ENCODE peak calls at places on chromosomes 5 and 9, in nine cellular contexts. One of them, this sample, is unnamed.

GRCh38 chr5:50301756-50302155 is 139.3 kb downstream of the EMB start:
- DNase-seq in SK-N-SH: no peak
- DNase-seq in tibial nerve: no peak
- DNase-seq in sigmoid colon: no peak
- DNase-seq in HepG2: no peak
- DNase-seq in transverse colon: no peak
- DNase-seq in esophagus muscularis mucosa: no peak
- DNase-seq in A549: no peak
- DNase-seq in stomach: no peak
- DNase-seq in this sample: no peak

GRCh38 chr5:124751031-124751430 is 4.6 kb upstream of the ZNF608 start:
- DNase-seq in SK-N-SH: no peak
- DNase-seq in tibial nerve: no peak
- DNase-seq in sigmoid colon: no peak
- DNase-seq in HepG2: no peak
- DNase-seq in transverse colon: no peak
- DNase-seq in esophagus muscularis mucosa: no peak
- DNase-seq in A549: no peak
- DNase-seq in stomach: no peak
- DNase-seq in this sample: no peak

GRCh38 chr5:149962040-149962439 is 1.5 kb downstream of the SLC26A2 start:
- DNase-seq in SK-N-SH: peak
- DNase-seq in tibial nerve: no peak
- DNase-seq in sigmoid colon: no peak
- DNase-seq in HepG2: peak
- DNase-seq in transverse colon: no peak
- DNase-seq in esophagus muscularis mucosa: no peak
- DNase-seq in A549: peak
- DNase-seq in stomach: no peak
- DNase-seq in this sample: no peak

GRCh38 chr9:99851028-99851822 is 29.5 kb downstream of the NR4A3 start:
- DNase-seq in SK-N-SH: no peak
- DNase-seq in tibial nerve: no peak
- DNase-seq in sigmoid colon: no peak
- DNase-seq in HepG2: no peak
- DNase-seq in transverse colon: peak
- DNase-seq in esophagus muscularis mucosa: peak
- DNase-seq in A549: no peak
- DNase-seq in stomach: no peak
- DNase-seq in this sample: no peak

GRCh38 chr9:91659529-91660294 is 236.1 kb upstream of the NFIL3 start:
- DNase-seq in SK-N-SH: peak
- DNase-seq in tibial nerve: no peak
- DNase-seq in sigmoid colon: no peak
- DNase-seq in HepG2: no peak
- DNase-seq in transverse colon: no peak
- DNase-seq in esophagus muscularis mucosa: peak
- DNase-seq in A549: peak
- DNase-seq in stomach: no peak
- DNase-seq in this sample: no peak

GRCh38 chr9:91126761-91127420 is 234.8 kb downstream of the AUH start:
- DNase-seq in SK-N-SH: no peak
- DNase-seq in tibial nerve: no peak
- DNase-seq in sigmoid colon: no peak
- DNase-seq in HepG2: no peak
- DNase-seq in transverse colon: no peak
- DNase-seq in esophagus muscularis mucosa: no peak
- DNase-seq in A549: no peak
- DNase-seq in stomach: no peak
- DNase-seq in this sample: no peak

GRCh38 chr5:92519717-92520632 is 1061.0 kb downstream of the NR2F1-AS1 start:
- DNase-seq in SK-N-SH: no peak
- DNase-seq in tibial nerve: no peak
- DNase-seq in sigmoid colon: no peak
- DNase-seq in HepG2: no peak
- DNase-seq in transverse colon: no peak
- DNase-seq in esophagus muscularis mucosa: no peak
- DNase-seq in A549: no peak
- DNase-seq in stomach: no peak
- DNase-seq in this sample: no peak

GRCh38 chr9:26260238-26260637 is 582.0 kb upstream of the TUSC1 start:
- DNase-seq in SK-N-SH: no peak
- DNase-seq in tibial nerve: no peak
- DNase-seq in sigmoid colon: no peak
- DNase-seq in HepG2: no peak
- DNase-seq in transverse colon: no peak
- DNase-seq in esophagus muscularis mucosa: no peak
- DNase-seq in A549: no peak
- DNase-seq in stomach: no peak
- DNase-seq in this sample: no peak

GRCh38 chr9:127664678-127665507 is 41.9 kb upstream of the CFAP157 start:
- DNase-seq in SK-N-SH: peak
- DNase-seq in tibial nerve: no peak
- DNase-seq in sigmoid colon: no peak
- DNase-seq in HepG2: peak
- DNase-seq in transverse colon: peak
- DNase-seq in esophagus muscularis mucosa: no peak
- DNase-seq in A549: no peak
- DNase-seq in stomach: no peak
- DNase-seq in this sample: no peak

GRCh38 chr5:124906339-124907097 is 160.1 kb upstream of the ZNF608 start:
- DNase-seq in SK-N-SH: peak
- DNase-seq in tibial nerve: peak
- DNase-seq in sigmoid colon: peak
- DNase-seq in HepG2: peak
- DNase-seq in transverse colon: peak
- DNase-seq in esophagus muscularis mucosa: no peak
- DNase-seq in A549: no peak
- DNase-seq in stomach: peak
- DNase-seq in this sample: peak

GRCh38 chr5:115842089-115842881 is 550 bp downstream of the AP3S1 start:
- DNase-seq in SK-N-SH: peak
- DNase-seq in tibial nerve: no peak
- DNase-seq in sigmoid colon: no peak
- DNase-seq in HepG2: peak
- DNase-seq in transverse colon: no peak
- DNase-seq in esophagus muscularis mucosa: no peak
- DNase-seq in A549: peak
- DNase-seq in stomach: no peak
- DNase-seq in this sample: no peak

GRCh38 chr5:115841382-115842088 is at the start of the genes AP3S1 and ATG12:
- DNase-seq in SK-N-SH: peak
- DNase-seq in tibial nerve: peak
- DNase-seq in sigmoid colon: peak
- DNase-seq in HepG2: peak
- DNase-seq in transverse colon: peak
- DNase-seq in esophagus muscularis mucosa: peak
- DNase-seq in A549: peak
- DNase-seq in stomach: peak
- DNase-seq in this sample: peak

GRCh38 chr5:115842952-115843351 is 1.2 kb downstream of the AP3S1 start:
- DNase-seq in SK-N-SH: no peak
- DNase-seq in tibial nerve: no peak
- DNase-seq in sigmoid colon: no peak
- DNase-seq in HepG2: no peak
- DNase-seq in transverse colon: no peak
- DNase-seq in esophagus muscularis mucosa: no peak
- DNase-seq in A549: no peak
- DNase-seq in stomach: no peak
- DNase-seq in this sample: no peak

GRCh38 chr5:115838885-115839518 is 2.4 kb downstream of the ATG12 start:
- DNase-seq in SK-N-SH: peak
- DNase-seq in tibial nerve: no peak
- DNase-seq in sigmoid colon: no peak
- DNase-seq in HepG2: peak
- DNase-seq in transverse colon: peak
- DNase-seq in esophagus muscularis mucosa: no peak
- DNase-seq in A549: peak
- DNase-seq in stomach: no peak
- DNase-seq in this sample: no peak

GRCh38 chr5:115840825-115841224 is 540 bp downstream of the ATG12 start:
- DNase-seq in SK-N-SH: peak
- DNase-seq in tibial nerve: no peak
- DNase-seq in sigmoid colon: no peak
- DNase-seq in HepG2: no peak
- DNase-seq in transverse colon: no peak
- DNase-seq in esophagus muscularis mucosa: no peak
- DNase-seq in A549: no peak
- DNase-seq in stomach: no peak
- DNase-seq in this sample: no peak
- H3K27ac ChIP-seq in SK-N-SH: peak
- H3K27ac ChIP-seq in tibial nerve: peak
- H3K27ac ChIP-seq in sigmoid colon: peak
- H3K27ac ChIP-seq in HepG2: peak
- H3K27ac ChIP-seq in transverse colon: peak
- H3K27ac ChIP-seq in esophagus muscularis mucosa: peak
- H3K27ac ChIP-seq in A549: peak
- H3K27ac ChIP-seq in stomach: peak
- H3K27ac ChIP-seq in this sample: no peak

GRCh38 chr5:9781882-9782281 is 151.7 kb upstream of the TAS2R1 start:
- DNase-seq in SK-N-SH: no peak
- DNase-seq in tibial nerve: no peak
- DNase-seq in sigmoid colon: no peak
- DNase-seq in HepG2: no peak
- DNase-seq in transverse colon: no peak
- DNase-seq in esophagus muscularis mucosa: no peak
- DNase-seq in A549: no peak
- DNase-seq in stomach: no peak
- DNase-seq in this sample: no peak

GRCh38 chr5:9782806-9783560 is 152.8 kb upstream of the TAS2R1 start:
- DNase-seq in SK-N-SH: no peak
- DNase-seq in tibial nerve: no peak
- DNase-seq in sigmoid colon: no peak
- DNase-seq in HepG2: no peak
- DNase-seq in transverse colon: peak
- DNase-seq in esophagus muscularis mucosa: no peak
- DNase-seq in A549: no peak
- DNase-seq in stomach: no peak
- DNase-seq in this sample: no peak

GRCh38 chr5:9780501-9780900 is 150.3 kb upstream of the TAS2R1 start:
- DNase-seq in SK-N-SH: no peak
- DNase-seq in tibial nerve: no peak
- DNase-seq in sigmoid colon: no peak
- DNase-seq in HepG2: no peak
- DNase-seq in transverse colon: no peak
- DNase-seq in esophagus muscularis mucosa: no peak
- DNase-seq in A549: no peak
- DNase-seq in stomach: no peak
- DNase-seq in this sample: no peak

GRCh38 chr5:9784231-9784630 is 154.1 kb upstream of the TAS2R1 start:
- DNase-seq in SK-N-SH: no peak
- DNase-seq in tibial nerve: no peak
- DNase-seq in sigmoid colon: no peak
- DNase-seq in HepG2: no peak
- DNase-seq in transverse colon: no peak
- DNase-seq in esophagus muscularis mucosa: no peak
- DNase-seq in A549: no peak
- DNase-seq in stomach: no peak
- DNase-seq in this sample: no peak

GRCh38 chr5:9781275-9781674 is 151.1 kb upstream of the TAS2R1 start:
- DNase-seq in SK-N-SH: no peak
- DNase-seq in tibial nerve: no peak
- DNase-seq in sigmoid colon: no peak
- DNase-seq in HepG2: no peak
- DNase-seq in transverse colon: no peak
- DNase-seq in esophagus muscularis mucosa: no peak
- DNase-seq in A549: no peak
- DNase-seq in stomach: no peak
- DNase-seq in this sample: no peak
- TF ChIP-seq CTCF in SK-N-SH: no peak
- TF ChIP-seq CTCF in tibial nerve: no peak
- TF ChIP-seq CTCF in sigmoid colon: no peak
- TF ChIP-seq CTCF in HepG2: no peak
- TF ChIP-seq CTCF in transverse colon: no peak
- TF ChIP-seq CTCF in esophagus muscularis mucosa: no peak
- TF ChIP-seq CTCF in A549: no peak
- TF ChIP-seq CTCF in stomach: no peak
- TF ChIP-seq CTCF in this sample: no peak

GRCh38 chr5:141733198-141733597 is 51.2 kb upstream of the ARAP3 start:
- DNase-seq in SK-N-SH: no peak
- DNase-seq in tibial nerve: no peak
- DNase-seq in sigmoid colon: no peak
- DNase-seq in HepG2: no peak
- DNase-seq in transverse colon: no peak
- DNase-seq in esophagus muscularis mucosa: no peak
- DNase-seq in A549: no peak
- DNase-seq in stomach: no peak
- DNase-seq in this sample: no peak

GRCh38 chr5:141737485-141737884 is 55.5 kb upstream of the ARAP3 start:
- DNase-seq in SK-N-SH: no peak
- DNase-seq in tibial nerve: no peak
- DNase-seq in sigmoid colon: no peak
- DNase-seq in HepG2: no peak
- DNase-seq in transverse colon: no peak
- DNase-seq in esophagus muscularis mucosa: no peak
- DNase-seq in A549: no peak
- DNase-seq in stomach: no peak
- DNase-seq in this sample: no peak

GRCh38 chr5:141735823-141736222 is 53.8 kb upstream of the ARAP3 start:
- DNase-seq in SK-N-SH: no peak
- DNase-seq in tibial nerve: no peak
- DNase-seq in sigmoid colon: no peak
- DNase-seq in HepG2: no peak
- DNase-seq in transverse colon: no peak
- DNase-seq in esophagus muscularis mucosa: no peak
- DNase-seq in A549: no peak
- DNase-seq in stomach: no peak
- DNase-seq in this sample: no peak

GRCh38 chr5:141732417-141732816 is 50.4 kb upstream of the ARAP3 start:
- DNase-seq in SK-N-SH: peak
- DNase-seq in tibial nerve: no peak
- DNase-seq in sigmoid colon: no peak
- DNase-seq in HepG2: no peak
- DNase-seq in transverse colon: no peak
- DNase-seq in esophagus muscularis mucosa: no peak
- DNase-seq in A549: no peak
- DNase-seq in stomach: no peak
- DNase-seq in this sample: no peak

GRCh38 chr5:141734501-141735231 is 52.6 kb upstream of the ARAP3 start:
- DNase-seq in SK-N-SH: peak
- DNase-seq in tibial nerve: no peak
- DNase-seq in sigmoid colon: no peak
- DNase-seq in HepG2: no peak
- DNase-seq in transverse colon: peak
- DNase-seq in esophagus muscularis mucosa: no peak
- DNase-seq in A549: peak
- DNase-seq in stomach: peak
- DNase-seq in this sample: no peak
- TF ChIP-seq EP300 in SK-N-SH: no peak
- TF ChIP-seq EP300 in tibial nerve: no peak
- TF ChIP-seq EP300 in sigmoid colon: no peak
- TF ChIP-seq EP300 in HepG2: no peak
- TF ChIP-seq EP300 in transverse colon: no peak
- TF ChIP-seq EP300 in esophagus muscularis mucosa: no peak
- TF ChIP-seq EP300 in A549: no peak
- TF ChIP-seq EP300 in stomach: no peak
- TF ChIP-seq EP300 in this sample: no peak

GRCh38 chr5:139131062-139131856 is 66.9 kb downstream of the SIL1 start:
- DNase-seq in SK-N-SH: no peak
- DNase-seq in tibial nerve: no peak
- DNase-seq in sigmoid colon: peak
- DNase-seq in HepG2: no peak
- DNase-seq in transverse colon: peak
- DNase-seq in esophagus muscularis mucosa: no peak
- DNase-seq in A549: no peak
- DNase-seq in stomach: peak
- DNase-seq in this sample: peak
- H3K27ac ChIP-seq in SK-N-SH: no peak
- H3K27ac ChIP-seq in tibial nerve: peak
- H3K27ac ChIP-seq in sigmoid colon: peak
- H3K27ac ChIP-seq in HepG2: no peak
- H3K27ac ChIP-seq in transverse colon: peak
- H3K27ac ChIP-seq in esophagus muscularis mucosa: peak
- H3K27ac ChIP-seq in A549: no peak
- H3K27ac ChIP-seq in stomach: peak
- H3K27ac ChIP-seq in this sample: peak